ENCODE peak calls at places on chromosome 9, in five cellular contexts. H is Panc1, Z is ovary, Q is cardiac muscle cell, A is tibial artery. W is an unnamed sample. For H3K4me1, the result is how much of the 10 kb centered on the place peaks cover.

GRCh38 chr9:7536310-7536939 is 263.2 kb downstream of the DMAC1 start:
- DNase-seq in H (peak), Q (peak), Z (peak), A (peak), W (no peak)

GRCh38 chr9:29211681-29212589 is 1638.7 kb upstream of the C9orf72 start:
- DNase-seq in Q (peak), Z (peak), A (no peak), H (no peak), W (no peak)

GRCh38 chr9:136268318-136268717 is 22.7 kb upstream of the QSOX2 start:
- DNase-seq in Q (peak), A (no peak), Z (no peak), H (no peak), W (no peak)

GRCh38 chr9:86340356-86341006 is 13.7 kb downstream of the TUT7 start:
- DNase-seq in Z (no peak), A (no peak), H (no peak), Q (no peak), W (no peak)

GRCh38 chr9:99300103-99300439 is 78.0 kb downstream of the SEC61B start:
- DNase-seq in Q (no peak), A (no peak), Z (no peak), H (no peak), W (no peak)

GRCh38 chr9:68763104-68763503 is 58.1 kb downstream of the PIP5K1B start:
- DNase-seq in A (no peak), Q (no peak), Z (no peak), H (no peak), W (no peak)

GRCh38 chr9:69173891-69174644 is at the start of gene TJP2:
- DNase-seq in Q (peak), Z (peak), A (peak), H (no peak), W (peak)

GRCh38 chr9:88535226-88535931 is 401 bp downstream of the NXNL2 start:
- DNase-seq in A (no peak), Z (peak), H (no peak), Q (peak), W (no peak)

GRCh38 chr9:120413121-120414048 is 166.6 kb downstream of the CDK5RAP2 start:
- DNase-seq in Q (no peak), Z (no peak), A (no peak), H (no peak), W (no peak)

GRCh38 chr9:34638138-34638445 is 505 bp upstream of the SIGMAR1 start:
- DNase-seq in Z (no peak), A (no peak), H (no peak), Q (no peak), W (no peak)

GRCh38 chr9:124020520-124021384 is 9.2 kb downstream of the LHX2 start:
- DNase-seq in Q (no peak), H (no peak), Z (no peak), A (no peak), W (no peak)

GRCh38 chr9:89969156-89969566 is 364.3 kb downstream of the GADD45G start:
- DNase-seq in H (no peak), Q (no peak), A (no peak), Z (no peak), W (no peak)

GRCh38 chr9:137311171-137311970 is 9.3 kb upstream of the NRARP start:
- DNase-seq in Z (peak), A (no peak), H (no peak), Q (no peak), W (peak)

GRCh38 chr9:10613413-10613812 is 611 bp upstream of the PTPRD start:
- DNase-seq in H (no peak), A (no peak), Q (no peak), Z (no peak), W (no peak)

GRCh38 chr9:124514125-124514524 is 6.9 kb upstream of the NR5A1 start:
- DNase-seq in Z (no peak), Q (no peak), A (no peak), H (no peak), W (no peak)

GRCh38 chr9:107693620-107694326 is 204.2 kb upstream of the KLF4 start:
- DNase-seq in A (no peak), H (no peak), Q (no peak), Z (no peak), W (no peak)

GRCh38 chr9:29969856-29970647 is 2396.8 kb upstream of the C9orf72 start:
- DNase-seq in Q (no peak), A (no peak), H (no peak), Z (no peak), W (no peak)

GRCh38 chr9:91192785-91193657 is 168.7 kb downstream of the AUH start:
- DNase-seq in Z (peak), A (peak), H (peak), Q (peak), W (peak)

GRCh38 chr9:8572209-8572608 is 772.6 kb upstream of the DMAC1 start:
- DNase-seq in A (no peak), Z (no peak), H (no peak), Q (no peak), W (no peak)

GRCh38 chr9:105232207-105232606 is 12.2 kb upstream of the SLC44A1 start:
- DNase-seq in Z (no peak), Q (no peak), A (no peak), H (no peak), W (no peak)
- TF ChIP-seq CTCF in Z (no peak), Q (no peak), A (no peak), H (no peak), W (no peak)

GRCh38 chr9:78320030-78320693 is 23.2 kb downstream of the PSAT1 start:
- DNase-seq in Q (no peak), H (no peak), A (no peak), Z (no peak), W (no peak)

GRCh38 chr9:78320875-78321496 is 24.1 kb downstream of the PSAT1 start:
- DNase-seq in H (no peak), Q (peak), A (no peak), Z (no peak), W (no peak)

GRCh38 chr9:78319197-78320029 is 22.5 kb downstream of the PSAT1 start:
- DNase-seq in A (no peak), H (no peak), Q (no peak), Z (no peak), W (no peak)

GRCh38 chr9:78324068-78324650 is 27.2 kb downstream of the PSAT1 start:
- DNase-seq in Q (no peak), Z (no peak), H (no peak), A (no peak), W (no peak)

GRCh38 chr9:78321505-78321904 is 24.6 kb downstream of the PSAT1 start:
- DNase-seq in Q (no peak), A (no peak), Z (no peak), H (no peak), W (no peak)
- H3K4me1 ChIP-seq in Q (under half), A (under half), Z (under half), H (under half), W (under half)

GRCh38 chr9:133048595-133048994 is 13.2 kb upstream of the CEL start:
- DNase-seq in H (no peak), A (no peak), Z (no peak), Q (no peak), W (no peak)
- H3K4me3 ChIP-seq in H (no peak), A (no peak), Z (no peak), Q (no peak), W (no peak)

DNA sequence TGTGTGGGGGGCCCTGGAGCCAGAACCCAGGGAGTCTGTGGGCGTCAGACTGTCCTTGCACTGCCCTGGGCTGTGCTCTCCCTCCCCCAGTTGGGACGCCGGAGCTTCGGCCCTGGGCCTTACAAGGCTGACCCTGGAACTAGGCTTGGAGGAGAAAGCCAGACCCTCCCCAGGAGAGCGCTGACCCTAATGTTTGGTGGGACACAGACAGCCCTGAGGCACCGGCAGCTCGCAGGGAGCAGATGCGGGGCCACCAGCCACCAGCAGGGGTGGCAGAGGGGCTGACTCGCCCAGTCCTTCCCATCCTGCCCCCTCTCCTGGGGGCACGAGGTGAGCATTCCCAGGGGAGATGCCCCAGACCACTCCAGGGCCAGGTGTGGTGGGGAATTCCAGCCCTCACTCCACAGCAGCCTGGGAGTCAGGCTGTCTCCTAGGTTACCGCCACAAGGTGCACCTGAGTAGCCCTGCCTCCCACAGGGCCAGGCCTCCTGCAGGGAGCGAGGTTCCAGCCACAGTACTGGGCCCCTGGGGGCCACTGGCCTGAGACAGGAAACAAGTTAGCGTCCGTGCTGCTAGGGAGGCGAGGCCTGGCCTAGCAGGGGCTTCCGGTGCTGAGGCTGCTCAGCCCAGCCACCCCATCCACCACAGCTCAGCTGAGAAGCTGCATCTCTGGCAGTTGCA is 134.6 kb downstream of the OLFM1 start:
- DNase-seq in Q (no peak), A (no peak), Z (no peak), H (no peak), W (no peak)
- TF ChIP-seq CTCF in Q (no peak), A (no peak), Z (no peak), H (no peak), W (no peak)

DNA sequence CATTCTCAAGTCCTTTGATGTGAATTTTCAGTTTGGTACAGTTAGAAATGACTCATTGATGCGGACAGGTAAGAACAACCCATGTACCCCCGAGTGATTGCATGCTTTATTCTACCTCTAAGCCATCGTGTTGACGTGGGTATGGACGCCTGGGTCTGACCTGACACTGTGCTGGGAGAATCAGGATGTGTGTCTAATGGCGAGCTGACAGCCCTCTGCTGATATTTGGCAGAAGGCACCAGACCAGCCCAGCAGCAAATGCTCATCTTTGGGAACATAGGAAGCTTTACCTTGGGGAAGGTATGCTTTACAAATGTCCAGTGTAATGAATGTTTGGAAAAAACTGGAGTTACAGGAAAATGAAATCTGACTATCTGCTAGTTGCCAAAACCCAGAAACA is 20.1 kb downstream of the SLC46A2 start:
- DNase-seq in Z (no peak), A (no peak), H (no peak), Q (no peak), W (no peak)
- H3K4me1 ChIP-seq in Z (under half), A (under half), H (under half), Q (under half), W (under half)

DNA sequence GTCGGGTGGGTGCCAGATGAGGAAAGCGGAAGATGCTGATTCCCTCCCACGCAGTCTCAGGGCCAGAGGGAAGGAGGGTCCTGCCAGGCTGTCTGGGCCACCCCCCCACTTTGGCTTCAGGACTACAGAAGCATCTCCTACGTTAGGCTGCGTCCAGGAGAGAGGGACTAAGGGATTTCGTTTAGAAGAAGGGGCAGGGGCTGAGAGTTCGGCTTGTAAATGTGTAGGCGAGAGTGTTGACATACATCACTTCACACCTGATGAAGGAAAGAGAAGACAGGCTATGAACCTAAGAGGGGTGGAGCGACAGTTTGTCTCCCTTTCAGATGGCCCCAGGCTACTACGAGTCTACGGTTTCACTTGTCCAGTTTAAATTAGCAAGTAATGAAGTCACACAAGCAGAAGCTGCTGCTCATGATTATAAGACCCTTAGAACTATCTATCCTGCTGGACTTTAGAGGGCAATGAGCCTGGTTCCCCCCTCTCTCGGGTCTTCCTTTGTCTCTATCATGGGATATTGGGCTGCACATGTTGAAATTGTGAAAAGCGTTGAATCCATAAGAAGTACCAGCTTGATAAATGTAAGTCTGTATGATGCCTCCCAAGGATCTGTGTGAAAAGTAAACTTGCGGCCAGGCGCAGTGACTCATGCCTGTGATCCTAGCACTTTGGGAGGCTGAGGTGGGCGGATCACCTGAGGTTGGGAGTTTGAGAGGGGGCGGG is 193.0 kb downstream of the AOPEP start:
- DNase-seq in A (no peak), Z (peak), H (no peak), Q (peak), W (no peak)
- H3K4me3 ChIP-seq in A (no peak), Z (no peak), H (no peak), Q (no peak), W (no peak)